ENCODE peak calls at places on chromosomes 12 and 14, in eight cellular contexts. P is suprapubic skin, N is lower leg skin, D is ovary, U is GM12878, C is uterus, Q is body of pancreas, F is stomach. M is an unnamed sample.

GRCh38 chr12:104651812-104652211 is 195.1 kb downstream of the CHST11 start:
- DNase-seq in P (no peak), N (no peak), D (no peak), U (no peak), C (no peak), Q (no peak), F (no peak), M (no peak)

GRCh38 chr12:132014092-132014914 is 64.6 kb downstream of the EP400 start:
- DNase-seq in P (no peak), N (no peak), D (no peak), U (no peak), C (no peak), Q (no peak), F (no peak), M (no peak)

GRCh38 chr12:92541024-92541423 is 161.8 kb upstream of the PLEKHG7 start:
- DNase-seq in P (no peak), N (no peak), D (no peak), U (no peak), C (no peak), Q (no peak), F (no peak), M (no peak)

GRCh38 chr12:119682635-119683340 is 14.9 kb downstream of the PRKAB1 start:
- DNase-seq in P (no peak), N (no peak), D (no peak), U (peak; percentile 35), C (no peak), Q (no peak), F (no peak), M (peak; percentile 80)

GRCh38 chr12:19456176-19456575 is 16.9 kb downstream of the AEBP2 start:
- DNase-seq in P (no peak), N (no peak), D (no peak), U (no peak), C (no peak), Q (no peak), F (no peak), M (peak; percentile 11)

GRCh38 chr12:53617700-53618099 is 8.5 kb downstream of the ATF7 start:
- DNase-seq in P (no peak), N (no peak), D (no peak), U (no peak), C (no peak), Q (no peak), F (no peak), M (no peak)

GRCh38 chr12:26632746-26633145 is 200.2 kb downstream of the ITPR2 start:
- DNase-seq in P (no peak), N (no peak), D (no peak), U (no peak), C (no peak), Q (no peak), F (no peak), M (no peak)

GRCh38 chr12:63068857-63069442 is 82.1 kb downstream of the AVPR1A start:
- DNase-seq in P (no peak), N (no peak), D (no peak), U (no peak), C (no peak), Q (peak; percentile 37), F (no peak), M (peak; percentile 77)

GRCh38 chr12:52198454-52199215 is 6.8 kb upstream of the KRT80 start:
- DNase-seq in P (no peak), N (no peak), D (no peak), U (no peak), C (no peak), Q (peak; percentile 39), F (no peak), M (no peak)

GRCh38 chr12:106284294-106285105 is 18.0 kb upstream of the TCP11L2 start:
- DNase-seq in P (no peak), N (peak; percentile 13), D (no peak), U (no peak), C (no peak), Q (no peak), F (no peak), M (no peak)

GRCh38 chr12:16112626-16113560 is 164.6 kb downstream of the SLC15A5 start:
- DNase-seq in P (no peak), N (no peak), D (no peak), U (no peak), C (no peak), Q (no peak), F (no peak), M (no peak)

GRCh38 chr12:38954119-38954746 is 48.8 kb upstream of the CPNE8 start:
- DNase-seq in P (no peak), N (no peak), D (no peak), U (no peak), C (no peak), Q (no peak), F (no peak), M (no peak)

GRCh38 chr12:85089792-85090191 is 53.6 kb downstream of the LRRIQ1 start:
- DNase-seq in P (no peak), N (no peak), D (no peak), U (no peak), C (no peak), Q (no peak), F (no peak), M (no peak)

GRCh38 chr14:22871200-22871961 is at the start of gene LRP10:
- DNase-seq in P (peak; percentile 96), N (peak; percentile 94), D (peak; percentile 94), U (peak; percentile 78), C (peak; percentile 90), Q (peak; percentile 96), F (peak; percentile 96), M (peak; percentile 95)

GRCh38 chr14:76666746-76667145 is 94.5 kb upstream of the VASH1 start:
- DNase-seq in P (no peak), N (no peak), D (no peak), U (no peak), C (no peak), Q (no peak), F (no peak), M (no peak)

GRCh38 chr14:100067971-100068959 is 3.0 kb downstream of the EVL start:
- DNase-seq in P (peak; percentile 74), N (peak; percentile 44), D (no peak), U (peak; percentile 89), C (no peak), Q (peak; percentile 59), F (peak; percentile 67), M (peak; percentile 80)

GRCh38 chr14:73295198-73295796 is 58.0 kb downstream of the PAPLN start:
- DNase-seq in P (no peak), N (no peak), D (no peak), U (no peak), C (no peak), Q (peak; percentile 55), F (no peak), M (peak; percentile 50)

GRCh38 chr12:122421815-122422737 is at the start of gene CLIP1:
- DNase-seq in P (peak; percentile 75), N (peak; percentile 27), D (peak; percentile 71), U (no peak), C (peak; percentile 69), Q (peak; percentile 81), F (peak; percentile 72), M (peak; percentile 86)

GRCh38 chr14:104983231-104983721 is 2.3 kb upstream of the CLBA1 start:
- DNase-seq in P (peak; percentile 59), N (no peak), D (no peak), U (no peak), C (no peak), Q (no peak), F (no peak), M (no peak)

GRCh38 chr12:38384816-38385491 is 68.4 kb downstream of the ALG10B start:
- DNase-seq in P (no peak), N (no peak), D (no peak), U (no peak), C (no peak), Q (no peak), F (no peak), M (peak; percentile 3)

GRCh38 chr12:114933428-114934160 is 249.6 kb upstream of the TBX3 start:
- DNase-seq in P (no peak), N (no peak), D (no peak), U (no peak), C (no peak), Q (no peak), F (no peak), M (no peak)

GRCh38 chr12:6946033-6946919 is 2.5 kb downstream of the C12orf57 start:
- DNase-seq in P (peak; percentile 87), N (no peak), D (no peak), U (peak; percentile 80), C (no peak), Q (peak; percentile 99), F (peak; percentile 97), M (no peak)
- TF ChIP-seq POLR2A in P (no peak), N (no peak), D (no peak), U (peak; percentile 67), C (no peak), Q (peak; percentile 94), F (no peak), M (peak; percentile 38)

DNA sequence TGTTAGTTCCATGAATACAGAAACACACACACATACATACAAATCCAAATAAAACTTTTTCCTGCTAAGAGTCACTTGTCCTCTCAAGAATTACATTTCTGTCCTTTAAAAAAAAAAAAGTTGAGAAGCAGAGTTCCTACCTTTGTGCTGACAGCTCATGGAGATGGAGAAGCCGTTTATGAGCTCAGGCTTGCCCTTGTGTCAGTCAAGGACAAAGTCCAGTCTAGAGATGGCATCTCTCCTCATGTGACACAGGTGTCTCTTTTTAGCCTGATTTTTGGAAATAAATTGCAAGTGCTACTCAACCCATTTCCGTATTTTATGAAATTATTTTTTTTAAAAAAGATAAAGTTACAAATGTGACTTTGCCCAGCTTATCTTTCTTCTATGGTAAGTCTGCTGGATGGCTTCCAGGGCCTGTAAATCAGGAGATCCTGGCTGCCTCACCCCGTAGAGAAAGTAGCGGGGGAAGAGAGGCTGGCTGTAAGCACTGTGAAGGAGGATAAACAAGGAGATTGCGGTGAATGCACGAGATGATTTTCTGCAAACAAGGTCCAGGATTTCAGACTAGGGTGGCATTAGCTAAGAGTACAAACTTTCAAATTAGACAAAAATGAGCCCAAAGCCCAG is 169.7 kb downstream of the MYRFL start:
- DNase-seq in P (no peak), N (no peak), D (no peak), U (no peak), C (no peak), Q (peak; percentile 22), F (peak; percentile 53), M (peak; percentile 3)
- TF ChIP-seq POLR2A in P (no peak), N (no peak), D (no peak), U (no peak), C (no peak), Q (no peak), F (no peak), M (no peak)

DNA sequence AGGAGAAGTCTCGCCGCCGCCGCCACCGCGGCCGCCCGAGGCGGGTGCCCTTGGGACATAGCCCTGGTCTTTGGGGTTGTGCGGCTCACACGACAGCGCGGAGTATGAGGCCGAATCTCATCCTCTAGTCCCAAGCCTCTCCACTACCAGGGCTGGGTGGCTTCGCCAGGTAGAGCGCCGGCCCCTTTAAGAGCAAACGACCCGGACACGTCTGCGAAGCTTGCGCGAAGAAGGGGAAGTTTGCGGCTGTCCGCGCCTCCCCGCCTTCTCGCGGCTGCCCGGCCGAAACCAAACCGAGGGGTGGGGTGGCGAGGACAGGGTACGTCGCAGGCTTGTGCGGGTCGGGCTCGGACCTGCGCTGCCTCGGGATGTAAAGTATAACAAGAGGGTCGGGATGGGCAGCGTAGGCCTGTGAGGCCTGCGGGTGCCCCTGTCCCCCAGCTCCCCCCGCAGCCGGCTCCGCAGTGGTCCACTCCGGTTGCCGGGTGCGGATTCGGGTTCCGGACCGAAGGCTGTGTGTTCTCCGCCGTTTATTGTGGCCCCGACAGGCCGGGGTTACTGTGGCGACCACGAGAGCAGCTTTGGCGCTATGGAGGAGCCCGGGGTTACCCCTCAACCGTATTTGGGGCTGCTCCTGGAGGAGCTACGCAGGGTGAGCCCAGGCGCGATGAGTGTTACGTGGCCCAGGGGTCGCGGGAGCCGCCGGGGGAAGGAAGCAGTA is 33.3 kb downstream of the MIA2 start:
- DNase-seq in P (peak; percentile 88), N (peak; percentile 66), D (peak; percentile 78), U (no peak), C (peak; percentile 80), Q (peak; percentile 86), F (peak; percentile 84), M (peak; percentile 89)
- TF ChIP-seq POLR2A in P (no peak), N (no peak), D (peak; percentile 46), U (peak; percentile 82), C (peak; percentile 11), Q (peak; percentile 84), F (no peak), M (peak; percentile 79)

GRCh38 chr12:29380536-29381523 is at the start of gene ERGIC2:
- DNase-seq in P (peak; percentile 93), N (peak; percentile 95), D (peak; percentile 94), U (peak; percentile 98), C (peak; percentile 90), Q (peak; percentile 98), F (peak; percentile 92), M (peak; percentile 99)
- TF ChIP-seq POLR2A in P (peak; percentile 39), N (no peak), D (peak; percentile 61), U (peak; percentile 62), C (peak; percentile 84), Q (peak; percentile 91), F (no peak), M (peak; percentile 87)

M was measured in erythroblast.